ENCODE peak calls at places on chromosome 13, in four cellular contexts. U, F, X and V are unnamed samples. For H3K4me1 and H3K36me3, the result is how much of the 10 kb centered on the place peaks cover.

GRCh38 chr13:105825071-105825470 is 710.4 kb downstream of the EFNB2 start:
- DNase-seq in F (no peak), U (no peak), X (no peak), V (no peak)

GRCh38 chr13:23175920-23176319 is 4.9 kb upstream of the SGCG start:
- DNase-seq in U (no peak), F (peak), X (no peak), V (no peak)

GRCh38 chr13:78587395-78587794 is 16.0 kb downstream of the POU4F1 start:
- DNase-seq in F (no peak), U (peak), X (no peak), V (no peak)

GRCh38 chr13:111590796-111591195 is 270.4 kb downstream of the TEX29 start:
- DNase-seq in F (no peak), X (no peak), U (peak), V (no peak)

GRCh38 chr13:73913043-73913740 is 221.0 kb downstream of the KLF12 start:
- DNase-seq in U (no peak), X (no peak), F (peak), V (no peak)

GRCh38 chr13:102897371-102898138 is 51.7 kb downstream of the ERCC5 start:
- DNase-seq in X (no peak), U (no peak), F (no peak), V (no peak)

GRCh38 chr13:94427313-94427712 is 52.2 kb downstream of the DCT start:
- DNase-seq in F (no peak), X (no peak), U (no peak), V (no peak)

GRCh38 chr13:108922108-108922507 is 292.7 kb downstream of the MYO16 start:
- DNase-seq in U (peak), X (no peak), F (no peak), V (no peak)

GRCh38 chr13:41960195-41960699 is 662 bp downstream of the VWA8 start:
- DNase-seq in U (no peak), X (no peak), F (peak), V (no peak)

GRCh38 chr13:95784161-95784880 is 107.4 kb downstream of the DNAJC3 start:
- DNase-seq in F (peak), U (no peak), X (no peak), V (no peak)

GRCh38 chr13:21996049-21996448 is 325.2 kb downstream of the FGF9 start:
- DNase-seq in X (no peak), U (no peak), F (no peak), V (no peak)

GRCh38 chr13:49421391-49421790 is 22.5 kb downstream of the CAB39L start:
- DNase-seq in X (no peak), F (peak), U (no peak), V (no peak)

GRCh38 chr13:50512602-50513527 is 330.6 kb downstream of the DLEU7 start:
- DNase-seq in F (peak), U (peak), X (peak), V (no peak)

GRCh38 chr13:27504541-27504940 is 54.2 kb upstream of the MTIF3 start:
- DNase-seq in U (no peak), F (no peak), X (no peak), V (no peak)

GRCh38 chr13:59776924-59777690 is 386.6 kb downstream of the DIAPH3 start:
- DNase-seq in X (no peak), U (no peak), F (peak), V (no peak)

GRCh38 chr13:110607675-110608224 is 7.6 kb upstream of the NAXD start:
- DNase-seq in F (no peak), U (no peak), X (no peak), V (no peak)

GRCh38 chr13:41563501-41564001 is 106.2 kb downstream of the RGCC start:
- DNase-seq in F (peak), X (no peak), U (no peak), V (peak)

GRCh38 chr13:44653261-44653660 is 77.1 kb upstream of the TSC22D1 start:
- DNase-seq in X (no peak), U (no peak), F (no peak), V (no peak)

GRCh38 chr13:91406619-91407018 is 8.2 kb downstream of the GPC5 start:
- DNase-seq in X (no peak), U (no peak), F (peak), V (no peak)

GRCh38 chr13:45718992-45719391 is 16.9 kb downstream of the CBY2 start:
- DNase-seq in U (no peak), F (peak), X (no peak), V (no peak)

GRCh38 chr13:23859455-23859854 is 29.7 kb downstream of the MIPEP start:
- DNase-seq in X (no peak), U (no peak), F (no peak), V (no peak)

GRCh38 chr13:52419080-52419479 is 13.1 kb upstream of the THSD1 start:
- DNase-seq in U (no peak), X (no peak), F (no peak), V (no peak)

GRCh38 chr13:76944457-76944856 is 3.9 kb upstream of the ACOD1 start:
- DNase-seq in X (no peak), F (peak), U (no peak), V (no peak)

GRCh38 chr13:31322702-31323101 is 122.9 kb downstream of the B3GLCT start:
- DNase-seq in F (no peak), X (no peak), U (no peak), V (no peak)

GRCh38 chr13:111919826-111920225 is 147.1 kb upstream of the SOX1 start:
- DNase-seq in U (no peak), F (no peak), X (no peak), V (no peak)

GRCh38 chr13:34207872-34208271 is 389.9 kb downstream of the RFC3 start:
- DNase-seq in U (no peak), F (peak), X (no peak), V (no peak)

GRCh38 chr13:55230570-55230908 is 1910.2 kb upstream of the PRR20A start:
- DNase-seq in U (no peak), F (no peak), X (no peak), V (no peak)

GRCh38 chr13:72808917-72809500 is 27.1 kb downstream of the PIBF1 start:
- DNase-seq in F (peak), U (no peak), X (no peak), V (peak)

GRCh38 chr13:108897955-108898354 is 268.5 kb downstream of the MYO16 start:
- DNase-seq in X (no peak), F (no peak), U (no peak), V (no peak)

GRCh38 chr13:75934889-75935288 is 298.8 kb downstream of the LMO7 start:
- DNase-seq in U (no peak), X (no peak), F (no peak), V (no peak)

GRCh38 chr13:84605927-84606326 is 723.7 kb upstream of the SLITRK1 start:
- DNase-seq in X (no peak), U (peak), F (no peak), V (no peak)

GRCh38 chr13:32391101-32391620 is 36.8 kb downstream of the N4BP2L1 start:
- DNase-seq in X (no peak), F (no peak), U (no peak), V (no peak)

DNA sequence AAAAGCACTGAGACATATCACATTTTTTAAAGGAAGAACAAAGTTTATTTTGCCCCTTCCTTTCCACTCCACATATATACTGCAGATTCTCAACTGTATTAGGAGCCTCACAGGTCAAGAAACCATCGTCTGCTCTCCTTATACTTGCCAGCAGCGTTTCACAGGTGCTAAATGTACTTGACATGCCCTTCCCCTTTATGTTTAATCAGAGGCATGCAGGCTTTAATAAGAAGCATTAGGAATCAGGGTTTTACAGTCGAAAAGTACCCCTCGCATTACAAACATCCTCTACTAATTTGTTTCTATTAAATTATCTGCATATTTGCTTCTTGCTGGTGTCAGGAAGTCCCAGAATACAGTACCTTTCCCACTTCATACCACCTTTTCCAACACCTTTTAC is 3.7 kb upstream of the RAP2A start:
- DNase-seq in F (no peak), U (no peak), X (no peak), V (no peak)
- H3K4me1 ChIP-seq in F (under half), U (under half), X (under half), V (under half)

GRCh38 chr13:82898625-82899024 is 983.6 kb downstream of the SLITRK1 start:
- DNase-seq in U (no peak), X (no peak), F (no peak), V (no peak)

GRCh38 chr13:82905071-82905470 is 977.2 kb downstream of the SLITRK1 start:
- DNase-seq in U (no peak), X (no peak), F (no peak), V (no peak)

DNA sequence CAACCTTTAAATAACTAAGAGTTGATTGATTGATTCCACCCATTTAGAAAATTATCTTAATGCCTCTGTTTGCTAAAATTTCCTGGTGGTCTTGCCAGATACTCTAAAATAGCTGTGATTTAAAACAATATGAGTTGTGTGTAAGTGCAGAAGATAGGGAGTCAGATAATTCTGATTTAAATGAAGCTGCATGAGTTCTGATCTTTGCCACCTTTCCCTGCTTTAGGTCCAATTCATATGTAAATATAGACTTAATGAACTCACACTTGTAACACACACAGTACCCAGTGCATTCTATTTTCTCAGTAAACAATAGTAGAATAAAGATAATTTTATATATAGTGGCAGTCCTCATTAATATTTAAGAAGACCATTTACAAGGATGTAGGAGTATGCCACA is 981.8 kb downstream of the SLITRK1 start:
- DNase-seq in U (no peak), X (no peak), F (no peak), V (no peak)
- H3K4me3 ChIP-seq in U (no peak), X (no peak), F (no peak), V (no peak)

GRCh38 chr13:98071316-98071715 is 71.6 kb upstream of the FARP1 start:
- DNase-seq in U (no peak), F (no peak), X (no peak), V (no peak)
- H3K36me3 ChIP-seq in U (under half), F (under half), X (under half), V (under half)

GRCh38 chr13:99959127-99959529 is 12.4 kb downstream of the ZIC5 start:
- DNase-seq in X (no peak), F (no peak), U (no peak), V (peak)

GRCh38 chr13:99955747-99956472 is 15.7 kb downstream of the ZIC5 start:
- DNase-seq in U (peak), F (peak), X (no peak), V (peak)

GRCh38 chr13:99958402-99959126 is 13.0 kb downstream of the ZIC5 start:
- DNase-seq in U (no peak), X (no peak), F (no peak), V (no peak)

GRCh38 chr13:99955107-99955746 is 16.3 kb downstream of the ZIC5 start:
- DNase-seq in F (no peak), X (no peak), U (peak), V (no peak)

DNA sequence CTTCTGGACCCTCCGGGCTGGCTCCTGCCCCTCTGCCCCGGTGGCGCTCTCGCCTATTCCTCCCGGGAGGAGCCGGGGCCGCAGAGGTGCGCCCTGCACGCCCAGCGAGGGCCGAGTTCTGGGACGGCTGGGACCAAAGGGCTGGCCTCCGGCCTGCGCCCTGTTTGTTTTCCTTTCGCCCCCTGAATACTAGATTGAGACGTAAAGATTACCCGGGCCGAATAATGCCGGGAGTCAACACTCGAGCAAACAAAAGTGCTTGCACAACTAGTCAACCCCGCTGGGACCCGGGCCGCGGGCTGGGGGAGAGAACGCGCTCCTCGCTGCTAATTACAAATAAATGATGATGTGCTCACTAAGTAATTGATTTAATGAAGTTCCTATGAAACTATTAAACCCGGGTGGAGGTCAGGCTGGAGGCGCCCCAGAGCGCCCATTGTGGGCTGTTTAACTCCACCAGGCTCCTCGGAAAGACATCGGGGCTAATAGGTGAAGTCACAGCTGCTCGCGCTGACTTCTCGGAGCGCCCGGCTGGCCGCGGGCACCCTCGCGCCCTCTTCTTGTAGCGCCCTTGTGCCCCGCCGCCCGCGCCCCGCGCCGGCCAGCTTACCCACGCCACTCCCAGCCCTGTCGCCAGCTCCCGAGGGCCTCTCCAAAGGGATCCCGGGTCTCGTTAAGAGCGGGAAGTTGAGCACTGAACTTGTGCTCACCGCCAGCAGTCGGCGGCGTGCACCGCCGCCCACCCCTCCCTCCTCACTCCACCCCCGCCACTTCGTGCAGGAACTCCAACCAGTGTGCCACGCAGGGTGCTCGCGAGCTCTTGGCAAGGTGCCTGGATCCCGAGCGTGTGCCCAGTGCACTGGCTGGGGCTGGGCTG is 14.9 kb downstream of the ZIC5 start:
- DNase-seq in F (no peak), X (no peak), U (peak), V (no peak)
- H3K4me1 ChIP-seq in F (under half), X (under half), U (under half), V (under half)

GRCh38 chr13:114061746-114062145 is 70.7 kb downstream of the RASA3 start:
- DNase-seq in U (peak), X (peak), F (no peak), V (no peak)

GRCh38 chr13:114061047-114061446 is 71.4 kb downstream of the RASA3 start:
- DNase-seq in U (peak), F (no peak), X (peak), V (no peak)

GRCh38 chr13:114062754-114063153 is 69.7 kb downstream of the RASA3 start:
- DNase-seq in U (peak), X (peak), F (peak), V (no peak)

GRCh38 chr13:114063545-114064515 is 68.6 kb downstream of the RASA3 start:
- DNase-seq in X (peak), F (peak), U (peak), V (no peak)

GRCh38 chr13:114062341-114062740 is 70.1 kb downstream of the RASA3 start:
- DNase-seq in F (no peak), X (no peak), U (peak), V (no peak)
- H3K4me3 ChIP-seq in F (no peak), X (no peak), U (no peak), V (no peak)